ENCODE peak calls at places on chromosomes 4 and X, in nine cellular contexts. N, H, X, T, S, Z, A, B and U are unnamed samples.

GRCh38 chr4:80138556-80139538 is 58.5 kb upstream of the PRDM8 start:
- DNase-seq in T (peak), X (no peak), S (no peak), Z (peak), B (peak), H (peak), A (no peak), N (peak), U (peak)

GRCh38 chr4:681736-682451 is 7.1 kb downstream of the SLC49A3 start:
- DNase-seq in B (no peak), A (no peak), H (no peak), X (peak), S (peak), T (no peak), N (no peak), Z (no peak), U (no peak)

GRCh38 chr4:38024203-38024504 is 64.0 kb downstream of the PTTG2 start:
- DNase-seq in T (no peak), N (no peak), X (no peak), Z (no peak), S (no peak), H (no peak), B (no peak), A (no peak), U (no peak)

GRCh38 chrX:118802857-118803256 is 20.8 kb upstream of the ZCCHC12 start:
- DNase-seq in T (no peak), X (no peak), A (no peak), N (no peak), Z (no peak), H (no peak), B (no peak), S (no peak), U (peak)

GRCh38 chrX:119502727-119503483 is 34.7 kb downstream of the SLC25A5 start:
- DNase-seq in T (peak), B (peak), A (peak), X (peak), H (no peak), S (no peak), Z (no peak), N (no peak), U (peak)

GRCh38 chrX:144916785-144917184 is 330.5 kb upstream of the SPANXN1 start:
- DNase-seq in H (no peak), B (no peak), S (no peak), A (no peak), N (no peak), Z (no peak), T (no peak), X (no peak), U (no peak)

GRCh38 chr4:63986253-63986652 is 423.0 kb downstream of the TECRL start:
- DNase-seq in T (no peak), X (no peak), B (no peak), Z (no peak), S (no peak), A (no peak), N (no peak), H (no peak), U (no peak)

GRCh38 chrX:39318497-39319343 is 517.5 kb downstream of the MID1IP1 start:
- DNase-seq in B (no peak), S (no peak), H (no peak), T (no peak), N (no peak), Z (no peak), X (no peak), A (no peak), U (no peak)

GRCh38 chr4:10897076-10897475 is 212.5 kb upstream of the CLNK start:
- DNase-seq in X (no peak), T (no peak), N (no peak), B (no peak), A (no peak), H (no peak), Z (no peak), S (no peak), U (no peak)

GRCh38 chrX:27591938-27592337 is 1.8 kb downstream of the DCAF8L2 start:
- DNase-seq in T (no peak), S (no peak), B (no peak), X (no peak), H (no peak), N (no peak), Z (no peak), A (no peak), U (no peak)

GRCh38 chr4:75672461-75673026 is 667 bp downstream of the G3BP2 start:
- DNase-seq in S (peak), N (peak), Z (no peak), H (peak), T (peak), X (no peak), B (peak), A (no peak), U (peak)

GRCh38 chr4:21490682-21491081 is 457.9 kb downstream of the KCNIP4 start:
- DNase-seq in S (no peak), H (no peak), T (no peak), B (no peak), Z (no peak), N (no peak), X (no peak), A (no peak), U (no peak)

GRCh38 chrX:55489315-55490009 is at the start of gene USP51:
- DNase-seq in N (peak), T (peak), Z (no peak), B (no peak), A (no peak), H (no peak), S (peak), X (no peak), U (peak)

GRCh38 chr4:132328761-132329160 is 820.3 kb upstream of the PCDH10 start:
- DNase-seq in H (no peak), Z (no peak), S (no peak), N (no peak), T (no peak), X (no peak), B (no peak), A (no peak), U (no peak)

GRCh38 chrX:108271397-108271787 is 166.8 kb downstream of the COL4A6 start:
- DNase-seq in B (no peak), A (no peak), Z (no peak), S (no peak), X (no peak), T (no peak), H (no peak), N (no peak), U (peak)

GRCh38 chr4:31307026-31307425 is 586.9 kb downstream of the PCDH7 start:
- DNase-seq in X (no peak), B (no peak), N (no peak), T (no peak), S (no peak), A (no peak), H (no peak), Z (no peak), U (no peak)

GRCh38 chr4:33924239-33924638 is 2320.1 kb downstream of the ARAP2 start:
- DNase-seq in X (no peak), H (no peak), A (peak), S (no peak), T (no peak), Z (no peak), N (no peak), B (peak), U (peak)

GRCh38 chr4:55397024-55397520 is 1.3 kb downstream of the TMEM165 start:
- DNase-seq in T (no peak), X (no peak), N (no peak), Z (no peak), H (no peak), A (no peak), B (no peak), S (no peak), U (no peak)

GRCh38 chr4:18937746-18938145 is 916.2 kb upstream of the LCORL start:
- DNase-seq in T (no peak), X (no peak), A (no peak), S (no peak), N (no peak), Z (no peak), B (no peak), H (no peak), U (no peak)

GRCh38 chrX:55161581-55161980 is 58.6 kb upstream of the PAGE5 start:
- DNase-seq in B (no peak), A (no peak), H (no peak), S (no peak), X (no peak), Z (no peak), T (no peak), N (no peak), U (no peak)

GRCh38 chr4:113665036-113665435 is 96.5 kb downstream of the CAMK2D start:
- DNase-seq in Z (no peak), X (no peak), B (no peak), H (no peak), T (no peak), A (no peak), N (no peak), S (no peak), U (peak)

GRCh38 chr4:67558493-67558892 is at the start of gene STAP1:
- DNase-seq in S (no peak), X (no peak), T (peak), H (no peak), Z (no peak), A (no peak), B (no peak), N (no peak), U (no peak)

GRCh38 chrX:13077168-13077567 is 32.7 kb upstream of the FAM9C start:
- DNase-seq in S (no peak), T (peak), X (no peak), Z (no peak), A (no peak), H (no peak), N (no peak), B (peak), U (no peak)

GRCh38 chrX:68842781-68843581 is 14.2 kb downstream of the EFNB1 start:
- DNase-seq in Z (no peak), X (no peak), A (no peak), B (no peak), T (no peak), S (no peak), H (no peak), N (no peak), U (peak)

GRCh38 chrX:9241427-9241826 is 207.5 kb upstream of the FAM9B start:
- DNase-seq in A (no peak), T (no peak), Z (no peak), B (no peak), X (no peak), S (no peak), N (no peak), H (no peak), U (no peak)

GRCh38 chr4:16684083-16684482 is 214.4 kb downstream of the LDB2 start:
- DNase-seq in B (peak), H (no peak), Z (no peak), A (peak), N (no peak), X (no peak), T (no peak), S (no peak), U (no peak)

GRCh38 chr4:185801471-185801870 is 10.5 kb downstream of the SORBS2 start:
- DNase-seq in X (no peak), H (no peak), T (no peak), A (no peak), N (no peak), Z (no peak), B (no peak), S (no peak), U (no peak)

GRCh38 chr4:85994576-85994975 is 365.3 kb downstream of the MAPK10 start:
- DNase-seq in H (no peak), S (no peak), B (no peak), T (no peak), Z (no peak), A (no peak), X (no peak), N (no peak), U (no peak)

GRCh38 chrX:29172880-29173279 is 585.6 kb downstream of the IL1RAPL1 start:
- DNase-seq in N (no peak), Z (no peak), T (no peak), A (no peak), S (no peak), H (no peak), X (no peak), B (no peak), U (no peak)

GRCh38 chr4:77617203-77617602 is 11.6 kb downstream of the CXCL13 start:
- DNase-seq in B (no peak), A (no peak), T (no peak), S (no peak), X (no peak), N (no peak), H (no peak), Z (no peak), U (peak)

GRCh38 chr4:185307136-185307950 is 88.4 kb downstream of the LRP2BP start:
- DNase-seq in Z (peak), S (no peak), N (no peak), B (no peak), A (no peak), H (no peak), X (no peak), T (no peak), U (peak)

GRCh38 chr4:107760281-107760947 is 40.4 kb upstream of the PAPSS1 start:
- DNase-seq in S (no peak), A (peak), N (no peak), H (no peak), X (no peak), T (no peak), B (no peak), Z (no peak), U (no peak)

GRCh38 chrX:50787099-50787498 is 26.9 kb downstream of the SHROOM4 start:
- DNase-seq in A (no peak), Z (no peak), N (no peak), S (no peak), B (no peak), H (no peak), X (no peak), T (no peak), U (no peak)

GRCh38 chr4:3496021-3496420 is 32.9 kb downstream of the DOK7 start:
- DNase-seq in A (no peak), T (no peak), X (no peak), H (no peak), S (no peak), Z (no peak), N (no peak), B (no peak), U (no peak)

GRCh38 chr4:98203406-98204235 is 57.6 kb upstream of the RAP1GDS1 start:
- DNase-seq in X (no peak), H (no peak), N (no peak), Z (no peak), T (no peak), A (no peak), S (no peak), B (no peak), U (no peak)

GRCh38 chr4:6681191-6681590 is 12.5 kb upstream of the S100P start:
- DNase-seq in N (no peak), T (no peak), S (no peak), A (no peak), X (no peak), H (no peak), Z (no peak), B (no peak), U (no peak)

GRCh38 chr4:102139132-102139573 is 206.1 kb downstream of the SLC39A8 start:
- DNase-seq in N (no peak), Z (no peak), T (no peak), B (no peak), X (no peak), A (no peak), H (no peak), S (no peak), U (peak)

GRCh38 chrX:11755724-11756123 is 2.3 kb upstream of the MSL3 start:
- DNase-seq in S (no peak), B (no peak), T (no peak), Z (no peak), N (no peak), H (no peak), X (no peak), A (no peak), U (peak)

GRCh38 chr4:138588501-138588900 is 346.4 kb upstream of the SLC7A11 start:
- DNase-seq in Z (no peak), X (no peak), N (no peak), A (no peak), H (no peak), T (no peak), S (no peak), B (no peak), U (no peak)